ENCODE peak calls at places on chromosomes 3 and 15, in six cellular contexts. H is adipocyte, V is HL-60, Y is aorta, F is kidney, A is iPS DF 6.9. B is an unnamed sample.

GRCh38 chr15:88255496-88256171 is 905 bp downstream of the NTRK3 start:
- DNase-seq in H (peak), V (no peak), Y (peak), F (no peak), A (no peak), B (peak)

GRCh38 chr3:149179225-149179624 is 42.4 kb downstream of the CP start:
- DNase-seq in H (peak), V (no peak), Y (no peak), F (no peak), A (no peak), B (peak)

GRCh38 chr3:27943106-27943505 is 221.0 kb upstream of the EOMES start:
- DNase-seq in H (peak), V (no peak), Y (no peak), F (no peak), A (no peak), B (no peak)

GRCh38 chr3:152443212-152444023 is 174.7 kb downstream of the MBNL1 start:
- DNase-seq in H (no peak), V (no peak), Y (no peak), F (no peak), A (no peak), B (peak)

GRCh38 chr15:100090411-100090810 is 251.4 kb downstream of the ADAMTS17 start:
- DNase-seq in H (no peak), V (no peak), Y (peak), F (no peak), A (no peak), B (no peak)

GRCh38 chr3:25906132-25906906 is 116.4 kb downstream of the OXSM start:
- DNase-seq in H (no peak), V (no peak), Y (no peak), F (no peak), A (no peak), B (peak)

GRCh38 chr3:62922326-62922725 is 47.1 kb upstream of the CADPS start:
- DNase-seq in H (no peak), V (no peak), Y (no peak), F (no peak), A (no peak), B (no peak)

GRCh38 chr3:190519886-190520285 is 6.0 kb downstream of the IL1RAP start:
- DNase-seq in H (no peak), V (no peak), Y (no peak), F (no peak), A (no peak), B (no peak)

GRCh38 chr3:128551872-128552271 is 58.9 kb upstream of the GATA2 start:
- DNase-seq in H (no peak), V (no peak), Y (no peak), F (no peak), A (no peak), B (no peak)

GRCh38 chr15:39127151-39127815 is 453.6 kb upstream of the THBS1 start:
- DNase-seq in H (peak), V (no peak), Y (no peak), F (no peak), A (no peak), B (no peak)

GRCh38 chr3:192917508-192918274 is at the start of gene MB21D2:
- DNase-seq in H (peak), V (no peak), Y (peak), F (peak), A (no peak), B (peak)

GRCh38 chr3:50195501-50196252 is 4.3 kb downstream of the GNAT1 start:
- DNase-seq in H (no peak), V (no peak), Y (no peak), F (no peak), A (no peak), B (no peak)

GRCh38 chr3:14688525-14688924 is 13.6 kb downstream of the C3orf20 start:
- DNase-seq in H (no peak), V (no peak), Y (no peak), F (no peak), A (no peak), B (no peak)

GRCh38 chr3:60716573-60716972 is 534.7 kb downstream of the FHIT start:
- DNase-seq in H (no peak), V (no peak), Y (no peak), F (no peak), A (no peak), B (peak)

GRCh38 chr3:50450135-50450911 is 53.1 kb downstream of the CACNA2D2 start:
- DNase-seq in H (no peak), V (no peak), Y (peak), F (peak), A (no peak), B (peak)

GRCh38 chr3:151315136-151315535 is 1.5 kb downstream of the GPR87 start:
- DNase-seq in H (no peak), V (no peak), Y (no peak), F (no peak), A (no peak), B (peak)

GRCh38 chr15:99174989-99175388 is 70.1 kb downstream of the SYNM start:
- DNase-seq in H (no peak), V (no peak), Y (no peak), F (no peak), A (no peak), B (no peak)

GRCh38 chr15:71651750-71652186 is 158.6 kb upstream of the NR2E3 start:
- DNase-seq in H (peak), V (no peak), Y (no peak), F (no peak), A (peak), B (peak)

GRCh38 chr3:81242871-81243270 is 518.6 kb downstream of the GBE1 start:
- DNase-seq in H (peak), V (no peak), Y (no peak), F (no peak), A (no peak), B (peak)

GRCh38 chr3:17672506-17672905 is 69.9 kb downstream of the TBC1D5 start:
- DNase-seq in H (peak), V (no peak), Y (no peak), F (no peak), A (no peak), B (no peak)

GRCh38 chr15:42072141-42072685 is 22.1 kb downstream of the PLA2G4D start:
- DNase-seq in H (no peak), V (no peak), Y (no peak), F (no peak), A (no peak), B (no peak)

GRCh38 chr3:151404316-151404715 is 19.8 kb upstream of the P2RY12 start:
- DNase-seq in H (peak), V (no peak), Y (no peak), F (no peak), A (no peak), B (peak)

GRCh38 chr15:22961661-22962221 is 18.4 kb downstream of the CYFIP1 start:
- DNase-seq in H (peak), V (no peak), Y (peak), F (no peak), A (no peak), B (peak)

GRCh38 chr3:72593881-72594397 is 254.3 kb downstream of the SHQ1 start:
- DNase-seq in H (peak), V (peak), Y (no peak), F (no peak), A (no peak), B (peak)

GRCh38 chr3:119457260-119457659 is 6.2 kb downstream of the TMEM39A start:
- DNase-seq in H (peak), V (peak), Y (no peak), F (no peak), A (no peak), B (no peak)

GRCh38 chr15:66409565-66410108 is 22.9 kb downstream of the MAP2K1 start:
- DNase-seq in H (no peak), V (no peak), Y (no peak), F (no peak), A (no peak), B (no peak)

GRCh38 chr3:132654190-132654589 is 5.4 kb downstream of the ACAD11 start:
- DNase-seq in H (no peak), V (no peak), Y (no peak), F (no peak), A (no peak), B (no peak)

DNA sequence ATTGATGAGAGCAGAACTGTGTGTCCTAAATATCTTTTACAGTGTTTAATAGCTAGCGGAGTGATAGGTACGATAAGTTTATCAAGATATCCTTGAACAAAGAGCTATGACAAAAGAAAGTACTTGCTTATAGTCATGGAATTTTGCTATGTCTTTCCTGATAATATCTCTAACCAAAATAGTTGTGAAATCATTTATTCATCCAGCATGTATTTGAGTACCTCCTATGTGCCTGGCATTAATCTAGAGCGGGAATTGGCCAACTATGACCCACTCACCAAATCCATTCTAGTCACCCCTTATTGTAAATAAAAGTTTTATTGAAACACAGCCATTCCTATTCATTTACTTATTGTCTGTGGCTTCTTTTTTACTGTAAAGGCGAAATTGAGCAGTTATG is 46.6 kb downstream of the ZFAND6 start:
- DNase-seq in H (peak), V (no peak), Y (no peak), F (no peak), A (no peak), B (peak)
- H3K4me3 ChIP-seq in H (no peak), V (no peak), Y (no peak), F (no peak), A (no peak), B (no peak)

DNA sequence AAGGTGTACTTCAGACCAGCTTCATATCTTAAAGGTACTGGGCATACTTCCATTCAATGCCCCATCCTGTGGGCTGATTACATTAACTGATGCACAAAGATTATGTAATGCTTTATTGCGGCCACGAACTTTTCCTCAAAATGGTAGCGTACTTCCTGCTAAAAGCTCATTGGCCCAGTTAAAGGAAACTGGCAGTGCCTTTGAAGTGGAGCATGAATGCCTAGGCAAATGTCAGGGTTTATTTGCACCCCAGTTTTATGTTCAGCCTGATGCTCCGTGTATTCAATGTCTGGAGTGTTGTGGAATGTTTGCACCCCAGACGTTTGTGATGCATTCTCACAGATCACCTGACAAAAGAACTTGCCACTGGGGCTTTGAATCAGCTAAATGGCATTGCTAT is 3.4 kb downstream of the SKIL start:
- DNase-seq in H (no peak), V (no peak), Y (no peak), F (no peak), A (no peak), B (peak)
- H3K4me3 ChIP-seq in H (peak), V (no peak), Y (peak), F (peak), A (peak), B (no peak)

GRCh38 chr15:74170845-74171578 is 2.5 kb upstream of the ISLR start:
- DNase-seq in H (no peak), V (no peak), Y (peak), F (no peak), A (no peak), B (no peak)

GRCh38 chr15:74173545-74174215 is at the start of gene ISLR:
- DNase-seq in H (peak), V (no peak), Y (peak), F (peak), A (no peak), B (peak)

GRCh38 chr15:74171965-74172541 is 1.5 kb upstream of the ISLR start:
- DNase-seq in H (no peak), V (no peak), Y (peak), F (no peak), A (no peak), B (no peak)

GRCh38 chr15:74174216-74174965 is 881 bp downstream of the ISLR start:
- DNase-seq in H (no peak), V (no peak), Y (peak), F (peak), A (no peak), B (no peak)

GRCh38 chr15:74172751-74173544 is 562 bp upstream of the ISLR start:
- DNase-seq in H (no peak), V (no peak), Y (peak), F (peak), A (no peak), B (peak)
- H3K4me3 ChIP-seq in H (peak), V (no peak), Y (no peak), F (no peak), A (no peak), B (no peak)

GRCh38 chr15:69299451-69300128 is 878 bp downstream of the PAQR5 start:
- DNase-seq in H (no peak), V (no peak), Y (peak), F (no peak), A (no peak), B (no peak)
- H3K4me3 ChIP-seq in H (peak), V (peak), Y (no peak), F (peak), A (peak), B (peak)

GRCh38 chr3:195893121-195893449 is 15.3 kb downstream of the TNK2 start:
- DNase-seq in H (no peak), V (no peak), Y (peak), F (peak), A (no peak), B (no peak)
- H3K4me3 ChIP-seq in H (peak), V (no peak), Y (no peak), F (no peak), A (no peak), B (no peak)

GRCh38 chr3:64353256-64353655 is 128.0 kb upstream of the PRICKLE2 start:
- DNase-seq in H (peak), V (no peak), Y (no peak), F (no peak), A (no peak), B (peak)

GRCh38 chr3:64357481-64357880 is 132.2 kb upstream of the PRICKLE2 start:
- DNase-seq in H (no peak), V (no peak), Y (no peak), F (no peak), A (no peak), B (no peak)

GRCh38 chr3:64354956-64355355 is 129.7 kb upstream of the PRICKLE2 start:
- DNase-seq in H (no peak), V (no peak), Y (no peak), F (no peak), A (no peak), B (no peak)

GRCh38 chr3:64354221-64354620 is 129.0 kb upstream of the PRICKLE2 start:
- DNase-seq in H (no peak), V (no peak), Y (no peak), F (no peak), A (no peak), B (peak)

GRCh38 chr3:64355473-64355872 is 130.2 kb upstream of the PRICKLE2 start:
- DNase-seq in H (no peak), V (no peak), Y (no peak), F (peak), A (no peak), B (peak)
- H3K4me3 ChIP-seq in H (no peak), V (no peak), Y (no peak), F (no peak), A (no peak), B (no peak)

DNA sequence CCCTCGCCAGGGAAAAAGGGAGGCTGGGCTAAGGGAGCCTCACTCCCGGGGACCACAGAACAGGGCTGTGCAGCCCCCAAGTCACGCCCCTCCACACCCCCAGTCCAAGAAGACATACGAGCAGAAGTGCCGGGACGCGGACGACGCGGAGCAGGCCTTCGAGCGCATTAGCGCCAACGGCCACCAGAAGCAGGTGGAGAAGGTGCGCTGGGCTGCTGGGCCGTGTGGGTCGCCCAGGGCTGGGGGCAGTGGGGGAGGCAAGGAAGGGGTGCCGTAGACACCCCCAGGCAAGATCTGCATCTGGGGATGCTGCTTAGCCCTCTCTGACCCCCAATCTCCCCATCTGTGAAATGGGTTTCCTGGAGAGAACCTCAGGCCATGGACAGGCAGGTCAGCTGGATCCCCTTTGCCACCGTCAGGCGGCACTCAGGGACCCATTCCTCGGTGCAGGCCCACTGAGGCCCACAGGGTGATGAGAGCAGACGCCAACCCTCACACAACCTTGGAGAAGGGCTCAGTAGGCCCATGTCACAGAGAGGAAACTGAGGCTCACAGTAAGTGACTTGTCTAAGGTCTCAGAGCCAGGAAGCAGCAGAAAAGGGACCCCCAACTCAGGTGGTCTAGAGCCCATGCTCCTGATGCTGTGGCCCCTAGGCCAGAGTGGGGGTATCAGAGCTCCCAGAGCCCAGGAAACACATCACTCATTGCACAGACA is 33.7 kb downstream of the PSTPIP1 start:
- DNase-seq in H (no peak), V (no peak), Y (peak), F (peak), A (no peak), B (no peak)
- H3K4me3 ChIP-seq in H (no peak), V (no peak), Y (no peak), F (no peak), A (peak), B (no peak)

GRCh38 chr3:42663581-42664442 is 10.3 kb downstream of the ZBTB47 start:
- DNase-seq in H (no peak), V (no peak), Y (no peak), F (peak), A (no peak), B (no peak)
- H3K4me3 ChIP-seq in H (no peak), V (no peak), Y (no peak), F (no peak), A (no peak), B (no peak)

DNA sequence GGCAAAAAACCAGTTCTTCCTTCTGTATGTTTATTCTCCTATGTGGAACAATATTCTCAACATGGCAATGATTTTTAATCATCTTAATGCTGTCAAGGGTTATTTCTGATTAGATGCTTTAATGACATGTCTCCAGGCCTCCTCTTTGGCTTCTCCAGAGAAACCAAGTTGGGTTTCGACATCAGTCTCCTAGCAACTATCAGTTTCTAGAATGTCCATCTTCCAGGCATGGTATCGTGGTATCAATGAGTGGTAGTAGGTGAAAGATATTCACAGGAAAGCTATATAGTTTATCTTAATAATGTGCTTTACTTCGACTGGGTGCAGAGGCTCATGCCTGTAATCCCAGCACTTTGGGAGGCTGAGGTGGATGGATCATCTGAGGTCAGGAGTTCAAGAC is 128.5 kb downstream of the C3orf70 start:
- DNase-seq in H (no peak), V (no peak), Y (no peak), F (no peak), A (no peak), B (no peak)
- H3K4me3 ChIP-seq in H (no peak), V (no peak), Y (no peak), F (no peak), A (no peak), B (no peak)